ENCODE peak calls at places on chromosomes 2 and 18, in five cellular contexts. One of them, this sample, is unnamed. For H3K36me3, the result is how much of the 10 kb centered on the place peaks cover.

GRCh38 chr2:172056293-172056692 is 29.0 kb upstream of the DLX1 start:
- DNase-seq in right lobe of liver: no peak
- DNase-seq in SK-N-MC: no peak
- DNase-seq in GM23248: no peak
- DNase-seq in iPS DF 6.9: no peak
- DNase-seq in this sample: no peak

GRCh38 chr18:77071711-77072292 is 60.8 kb downstream of the MBP start:
- DNase-seq in right lobe of liver: no peak
- DNase-seq in SK-N-MC: no peak
- DNase-seq in GM23248: peak
- DNase-seq in iPS DF 6.9: no peak
- DNase-seq in this sample: peak

GRCh38 chr2:46340740-46341420 is 43.7 kb downstream of the EPAS1 start:
- DNase-seq in SK-N-MC: no peak
- DNase-seq in GM23248: no peak
- DNase-seq in right lobe of liver: no peak
- DNase-seq in iPS DF 6.9: no peak
- DNase-seq in this sample: no peak

GRCh38 chr18:31102020-31102684 is at the start of gene DSC2:
- DNase-seq in GM23248: no peak
- DNase-seq in iPS DF 6.9: no peak
- DNase-seq in SK-N-MC: no peak
- DNase-seq in right lobe of liver: peak
- DNase-seq in this sample: peak

GRCh38 chr2:12769492-12770105 is 52.9 kb downstream of the TRIB2 start:
- DNase-seq in right lobe of liver: no peak
- DNase-seq in iPS DF 6.9: no peak
- DNase-seq in GM23248: peak
- DNase-seq in SK-N-MC: no peak
- DNase-seq in this sample: no peak

GRCh38 chr18:32010124-32010745 is 8.4 kb upstream of the RNF125 start:
- DNase-seq in GM23248: peak
- DNase-seq in iPS DF 6.9: peak
- DNase-seq in right lobe of liver: no peak
- DNase-seq in SK-N-MC: no peak
- DNase-seq in this sample: peak

GRCh38 chr2:98140210-98140609 is 53.2 kb downstream of the VWA3B start:
- DNase-seq in SK-N-MC: no peak
- DNase-seq in right lobe of liver: no peak
- DNase-seq in GM23248: no peak
- DNase-seq in iPS DF 6.9: no peak
- DNase-seq in this sample: no peak

GRCh38 chr2:101869527-101869926 is 122.2 kb upstream of the IL1R2 start:
- DNase-seq in GM23248: no peak
- DNase-seq in right lobe of liver: no peak
- DNase-seq in iPS DF 6.9: no peak
- DNase-seq in SK-N-MC: no peak
- DNase-seq in this sample: no peak

GRCh38 chr2:20267529-20267928 is 42.6 kb upstream of the SDC1 start:
- DNase-seq in GM23248: no peak
- DNase-seq in iPS DF 6.9: no peak
- DNase-seq in right lobe of liver: no peak
- DNase-seq in SK-N-MC: no peak
- DNase-seq in this sample: no peak

GRCh38 chr2:20273045-20273444 is 48.1 kb upstream of the SDC1 start:
- DNase-seq in GM23248: no peak
- DNase-seq in right lobe of liver: no peak
- DNase-seq in SK-N-MC: no peak
- DNase-seq in iPS DF 6.9: no peak
- DNase-seq in this sample: no peak
- H3K36me3 ChIP-seq in GM23248: under half
- H3K36me3 ChIP-seq in right lobe of liver: under half
- H3K36me3 ChIP-seq in SK-N-MC: half or more
- H3K36me3 ChIP-seq in iPS DF 6.9: under half
- H3K36me3 ChIP-seq in this sample: under half

DNA sequence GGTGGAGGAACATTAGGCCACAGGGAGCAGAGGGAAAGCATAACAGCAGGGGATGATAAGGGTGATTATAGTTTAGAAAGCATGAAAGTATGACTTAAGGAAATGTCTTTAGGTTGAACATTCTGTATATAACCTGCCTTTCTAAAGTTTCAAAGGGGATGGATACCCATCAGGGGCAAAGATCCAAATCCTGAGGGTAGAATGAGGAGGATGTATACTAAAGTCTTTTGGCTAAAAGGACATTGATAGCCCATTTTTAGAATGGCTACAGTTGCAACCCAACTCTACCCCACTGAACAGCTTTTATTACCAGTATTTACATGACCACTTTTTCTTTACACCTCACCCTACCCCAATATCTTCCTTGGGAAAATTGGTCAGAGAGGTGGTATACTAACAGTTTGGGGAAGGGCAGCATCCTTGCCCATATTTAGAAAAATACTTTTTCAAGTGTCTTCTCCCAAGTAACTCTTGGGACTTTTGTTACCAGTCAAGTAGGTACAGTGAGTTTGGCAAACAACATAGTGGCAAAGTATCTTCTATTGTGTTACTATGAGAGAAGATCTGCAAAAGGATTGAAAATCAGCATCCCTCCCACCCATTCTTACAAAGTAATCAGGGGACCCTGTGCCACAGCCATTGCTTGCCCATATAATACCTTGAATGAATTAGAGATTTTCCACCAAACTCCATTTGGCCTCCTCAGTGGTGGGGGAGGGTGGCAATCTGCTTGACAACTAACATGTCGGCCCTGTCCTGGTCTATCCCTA is 8.3 kb downstream of the MAT2A start:
- DNase-seq in SK-N-MC: no peak
- DNase-seq in right lobe of liver: no peak
- DNase-seq in iPS DF 6.9: no peak
- DNase-seq in GM23248: no peak
- DNase-seq in this sample: peak
- H3K36me3 ChIP-seq in SK-N-MC: half or more
- H3K36me3 ChIP-seq in right lobe of liver: under half
- H3K36me3 ChIP-seq in iPS DF 6.9: under half
- H3K36me3 ChIP-seq in GM23248: under half
- H3K36me3 ChIP-seq in this sample: under half

GRCh38 chr2:63604666-63605065 is 15.9 kb downstream of the MDH1 start:
- DNase-seq in right lobe of liver: no peak
- DNase-seq in iPS DF 6.9: no peak
- DNase-seq in GM23248: no peak
- DNase-seq in SK-N-MC: no peak
- DNase-seq in this sample: no peak

GRCh38 chr2:63598971-63599370 is 10.2 kb downstream of the MDH1 start:
- DNase-seq in SK-N-MC: no peak
- DNase-seq in right lobe of liver: no peak
- DNase-seq in GM23248: no peak
- DNase-seq in iPS DF 6.9: no peak
- DNase-seq in this sample: no peak

GRCh38 chr2:63596487-63596886 is 7.7 kb downstream of the MDH1 start:
- DNase-seq in SK-N-MC: no peak
- DNase-seq in right lobe of liver: no peak
- DNase-seq in iPS DF 6.9: no peak
- DNase-seq in GM23248: no peak
- DNase-seq in this sample: no peak

GRCh38 chr2:63601061-63601460 is 12.3 kb downstream of the MDH1 start:
- DNase-seq in iPS DF 6.9: no peak
- DNase-seq in SK-N-MC: no peak
- DNase-seq in right lobe of liver: no peak
- DNase-seq in GM23248: no peak
- DNase-seq in this sample: no peak
- H3K36me3 ChIP-seq in iPS DF 6.9: under half
- H3K36me3 ChIP-seq in SK-N-MC: half or more
- H3K36me3 ChIP-seq in right lobe of liver: under half
- H3K36me3 ChIP-seq in GM23248: half or more
- H3K36me3 ChIP-seq in this sample: under half

DNA sequence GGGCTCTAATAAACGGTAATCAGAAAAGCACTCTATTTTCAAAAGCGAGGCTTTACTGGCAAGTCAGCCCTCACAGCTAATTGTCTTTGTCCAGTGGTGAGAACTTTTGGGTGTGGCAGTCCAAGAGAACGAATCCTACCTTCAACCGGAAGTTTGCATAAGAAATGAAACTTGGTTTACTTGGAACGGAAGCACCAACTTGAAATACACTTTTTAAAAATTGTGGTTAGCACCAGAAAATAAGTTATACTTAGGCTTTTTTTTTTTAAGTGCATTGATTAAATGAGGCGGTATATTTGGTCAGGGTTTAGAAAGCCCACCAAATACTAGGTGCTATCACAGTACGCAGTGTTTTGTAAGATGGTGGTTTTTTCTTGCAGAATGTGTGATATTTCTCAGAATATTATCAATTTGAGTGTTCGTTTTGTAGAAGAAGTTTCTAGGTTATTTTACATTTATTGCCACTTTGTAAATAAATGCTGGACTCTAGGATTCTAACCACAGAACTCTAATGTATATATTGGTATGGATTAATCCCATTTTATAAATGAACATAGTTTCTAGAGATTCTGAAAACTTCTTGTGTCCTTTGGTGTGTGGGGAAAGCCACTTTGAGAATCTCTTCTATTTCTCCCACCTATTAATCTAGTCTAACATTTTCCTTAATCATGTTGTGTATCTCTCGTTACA is 1.2 kb downstream of the MYL12A start:
- DNase-seq in SK-N-MC: no peak
- DNase-seq in GM23248: peak
- DNase-seq in right lobe of liver: no peak
- DNase-seq in iPS DF 6.9: no peak
- DNase-seq in this sample: peak
- H3K36me3 ChIP-seq in SK-N-MC: under half
- H3K36me3 ChIP-seq in GM23248: under half
- H3K36me3 ChIP-seq in right lobe of liver: under half
- H3K36me3 ChIP-seq in iPS DF 6.9: under half
- H3K36me3 ChIP-seq in this sample: under half

GRCh38 chr2:119943058-119943457 is 69.8 kb upstream of the EPB41L5 start:
- DNase-seq in SK-N-MC: no peak
- DNase-seq in right lobe of liver: no peak
- DNase-seq in GM23248: peak
- DNase-seq in iPS DF 6.9: no peak
- DNase-seq in this sample: no peak
- H3K36me3 ChIP-seq in SK-N-MC: under half
- H3K36me3 ChIP-seq in right lobe of liver: under half
- H3K36me3 ChIP-seq in GM23248: under half
- H3K36me3 ChIP-seq in iPS DF 6.9: under half
- H3K36me3 ChIP-seq in this sample: under half

GRCh38 chr2:2574401-2575184 is 243.5 kb upstream of the MYT1L start:
- DNase-seq in iPS DF 6.9: no peak
- DNase-seq in right lobe of liver: no peak
- DNase-seq in GM23248: no peak
- DNase-seq in SK-N-MC: no peak
- DNase-seq in this sample: no peak

GRCh38 chr2:2577366-2577765 is 246.3 kb upstream of the MYT1L start:
- DNase-seq in iPS DF 6.9: no peak
- DNase-seq in SK-N-MC: no peak
- DNase-seq in GM23248: peak
- DNase-seq in right lobe of liver: no peak
- DNase-seq in this sample: no peak

GRCh38 chr2:2573205-2573604 is 242.1 kb upstream of the MYT1L start:
- DNase-seq in right lobe of liver: no peak
- DNase-seq in GM23248: no peak
- DNase-seq in iPS DF 6.9: no peak
- DNase-seq in SK-N-MC: no peak
- DNase-seq in this sample: no peak

GRCh38 chr2:2573658-2574293 is 242.7 kb upstream of the MYT1L start:
- DNase-seq in right lobe of liver: no peak
- DNase-seq in iPS DF 6.9: no peak
- DNase-seq in GM23248: peak
- DNase-seq in SK-N-MC: no peak
- DNase-seq in this sample: no peak

GRCh38 chr2:2575870-2576386 is 244.9 kb upstream of the MYT1L start:
- DNase-seq in iPS DF 6.9: no peak
- DNase-seq in GM23248: no peak
- DNase-seq in right lobe of liver: no peak
- DNase-seq in SK-N-MC: no peak
- DNase-seq in this sample: no peak
- H3K36me3 ChIP-seq in iPS DF 6.9: under half
- H3K36me3 ChIP-seq in GM23248: under half
- H3K36me3 ChIP-seq in right lobe of liver: under half
- H3K36me3 ChIP-seq in SK-N-MC: under half
- H3K36me3 ChIP-seq in this sample: under half

DNA sequence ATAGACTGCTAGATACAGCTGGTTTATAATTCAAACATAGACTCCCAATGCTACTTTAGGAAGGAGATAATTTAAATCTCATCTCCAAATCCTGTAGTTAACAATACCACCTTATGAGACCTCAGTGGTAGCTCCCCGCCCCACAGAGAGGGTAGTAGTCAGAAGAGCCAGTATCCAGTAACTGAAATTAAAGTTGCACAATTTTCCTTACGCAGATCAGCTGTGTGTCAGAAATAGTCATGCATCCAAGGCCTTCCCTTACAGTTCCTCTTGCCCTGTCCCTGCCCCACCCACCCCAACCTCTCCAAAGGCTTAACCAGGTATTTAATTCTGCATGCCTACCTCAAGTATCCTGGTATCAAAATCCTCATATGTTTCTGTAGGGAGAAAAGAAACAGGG is 15.5 kb downstream of the MRPS5 start:
- DNase-seq in right lobe of liver: no peak
- DNase-seq in GM23248: peak
- DNase-seq in iPS DF 6.9: no peak
- DNase-seq in SK-N-MC: no peak
- DNase-seq in this sample: no peak
- H3K36me3 ChIP-seq in right lobe of liver: under half
- H3K36me3 ChIP-seq in GM23248: half or more
- H3K36me3 ChIP-seq in iPS DF 6.9: under half
- H3K36me3 ChIP-seq in SK-N-MC: half or more
- H3K36me3 ChIP-seq in this sample: half or more

This sample was measured in PC-3.